ENCODE peak calls at places on chromosomes 1 and 21, in nine cellular contexts. B, F, X, J, G, K, Y, O and P are unnamed samples.
A peak's percentile ranks its signal among the peaks of the same experiment; 100 is the strongest.

GRCh38 chr1:44672254-44672955 is 1.9 kb downstream of the TMEM53 start:
- DNase-seq in B (no peak), F (peak; percentile 22), X (no peak), J (no peak), G (no peak), K (no peak), Y (peak; percentile 44), O (peak; percentile 50), P (no peak)

GRCh38 chr1:246587606-246588005 is 21.4 kb downstream of the CNST start:
- DNase-seq in B (no peak), F (no peak), X (peak; percentile 64), J (no peak), G (no peak), K (no peak), Y (peak; percentile 72), O (no peak), P (no peak)

GRCh38 chr1:45356186-45356585 is 15.9 kb upstream of the MUTYH start:
- DNase-seq in B (no peak), F (no peak), X (no peak), J (no peak), G (peak; percentile 53), K (no peak), Y (peak; percentile 55), O (no peak), P (peak; percentile 9)

GRCh38 chr1:183590225-183591191 is at the start of gene NCF2:
- DNase-seq in B (no peak), F (no peak), X (no peak), J (no peak), G (no peak), K (no peak), Y (peak; percentile 57), O (peak; percentile 46), P (no peak)

GRCh38 chr1:119947468-119947867 is 51.2 kb upstream of the ADAM30 start:
- DNase-seq in B (no peak), F (peak; percentile 37), X (no peak), J (no peak), G (no peak), K (no peak), Y (peak; percentile 95), O (no peak), P (no peak)

GRCh38 chr1:20448626-20449215 is 37.3 kb downstream of the CAMK2N1 start:
- DNase-seq in B (no peak), F (no peak), X (peak; percentile 41), J (peak; percentile 82), G (no peak), K (peak; percentile 33), Y (no peak), O (no peak), P (no peak)

GRCh38 chr1:25651824-25652741 is 35.5 kb downstream of the MAN1C1 start:
- DNase-seq in B (no peak), F (no peak), X (no peak), J (no peak), G (no peak), K (no peak), Y (no peak), O (peak; percentile 63), P (no peak)

GRCh38 chr1:195664628-195665027 is 943.6 kb downstream of the KCNT2 start:
- DNase-seq in B (no peak), F (no peak), X (peak; percentile 9), J (no peak), G (no peak), K (no peak), Y (peak; percentile 55), O (no peak), P (no peak)

GRCh38 chr1:201702936-201703335 is 126.0 kb upstream of the IPO9 start:
- DNase-seq in B (no peak), F (no peak), X (no peak), J (peak; percentile 98), G (peak; percentile 32), K (no peak), Y (peak; percentile 55), O (peak; percentile 62), P (peak; percentile 93)

GRCh38 chr1:62398377-62398776 is 38.5 kb upstream of the USP1 start:
- DNase-seq in B (no peak), F (peak; percentile 60), X (peak; percentile 91), J (no peak), G (no peak), K (peak; percentile 25), Y (peak; percentile 71), O (no peak), P (no peak)

GRCh38 chr1:231187556-231187955 is 25.7 kb downstream of the TRIM67 start:
- DNase-seq in B (no peak), F (no peak), X (no peak), J (no peak), G (no peak), K (no peak), Y (no peak), O (no peak), P (no peak)

GRCh38 chr21:27143476-27143875 is 176.6 kb upstream of the ADAMTS5 start:
- DNase-seq in B (no peak), F (no peak), X (no peak), J (no peak), G (no peak), K (no peak), Y (no peak), O (peak; percentile 22), P (no peak)

GRCh38 chr1:167489581-167490340 is 28.6 kb downstream of the CD247 start:
- DNase-seq in B (no peak), F (no peak), X (no peak), J (no peak), G (no peak), K (no peak), Y (no peak), O (no peak), P (no peak)

GRCh38 chr1:6035719-6036118 is 10.0 kb upstream of the KCNAB2 start:
- DNase-seq in B (no peak), F (no peak), X (peak; percentile 65), J (peak; percentile 5), G (no peak), K (no peak), Y (no peak), O (no peak), P (no peak)

GRCh38 chr1:234607091-234608025 is 2.6 kb downstream of the IRF2BP2 start:
- DNase-seq in B (no peak), F (no peak), X (no peak), J (peak; percentile 78), G (peak; percentile 56), K (no peak), Y (no peak), O (peak; percentile 46), P (peak; percentile 61)

GRCh38 chr1:52876843-52877242 is 34.3 kb downstream of the ZYG11A start:
- DNase-seq in B (no peak), F (no peak), X (no peak), J (no peak), G (no peak), K (no peak), Y (no peak), O (no peak), P (no peak)

GRCh38 chr1:185438936-185439335 is 121.9 kb upstream of the IVNS1ABP start:
- DNase-seq in B (no peak), F (no peak), X (no peak), J (peak; percentile 18), G (no peak), K (no peak), Y (no peak), O (no peak), P (no peak)

GRCh38 chr1:47881505-47882442 is 115.4 kb downstream of the TRABD2B start:
- DNase-seq in B (no peak), F (peak; percentile 19), X (no peak), J (peak; percentile 91), G (no peak), K (no peak), Y (peak; percentile 33), O (no peak), P (no peak)